ENCODE peak calls at places on chromosomes 1 and 21, in seven cellular contexts. W is stimulated activated naive B cell treated with anti-CD40 and anti-IgM and Interleukin-4, amounts not matched to agents 10 μg/mL and 1 μg/mL and 100 μg/mL, for 72 hours; B is KG1; O is activated CD8-positive, alpha-beta memory T cell treated with anti-CD3 and anti-CD28 coated beads for 24 hours; K is GM10248; Y is cerebellum; X is LoVo. P is an unnamed sample.
A peak's percentile ranks its signal among the peaks of the same experiment; 100 is the strongest.

GRCh38 chr1:155295183-155295941 is 5.9 kb downstream of the PKLR start:
- DNase-seq in W (no peak), B (no peak), O (no peak), K (no peak), Y (no peak), X (no peak), P (no peak)

GRCh38 chr1:32208891-32209309 is at the start of gene DCDC2B:
- DNase-seq in W (no peak), B (no peak), O (no peak), K (no peak), Y (peak; percentile 66), X (peak; percentile 68), P (no peak)

GRCh38 chr1:242017580-242018233 is 18.8 kb upstream of the MAP1LC3C start:
- DNase-seq in W (peak; percentile 27), B (no peak), O (no peak), K (peak; percentile 71), Y (peak; percentile 44), X (peak; percentile 17), P (peak; percentile 59)

GRCh38 chr1:156750932-156751723 is at the start of gene HDGF:
- DNase-seq in W (peak; percentile 30), B (no peak), O (peak; percentile 83), K (no peak), Y (peak; percentile 51), X (no peak), P (peak; percentile 9)

GRCh38 chr1:234125283-234125682 is 220.8 kb downstream of the SLC35F3 start:
- DNase-seq in W (no peak), B (no peak), O (no peak), K (peak; percentile 32), Y (no peak), X (peak; percentile 9), P (no peak)

GRCh38 chr1:178465011-178465410 is 31.8 kb downstream of the CLEC20A start:
- DNase-seq in W (no peak), B (no peak), O (no peak), K (no peak), Y (no peak), X (no peak), P (no peak)

GRCh38 chr1:236103646-236104218 is 38.6 kb upstream of the GPR137B start:
- DNase-seq in W (peak; percentile 21), B (peak; percentile 12), O (peak; percentile 78), K (peak; percentile 78), Y (peak; percentile 71), X (peak; percentile 53), P (peak; percentile 94)

GRCh38 chr1:206738370-206739366 is 31.9 kb upstream of the IL19 start:
- DNase-seq in W (no peak), B (no peak), O (no peak), K (no peak), Y (peak; percentile 53), X (no peak), P (no peak)

GRCh38 chr1:53982034-53982761 is 35.8 kb downstream of the LDLRAD1 start:
- DNase-seq in W (no peak), B (no peak), O (no peak), K (no peak), Y (no peak), X (no peak), P (no peak)

GRCh38 chr1:156214024-156214748 is 1.4 kb downstream of the PMF1 start:
- DNase-seq in W (no peak), B (no peak), O (no peak), K (no peak), Y (no peak), X (no peak), P (no peak)

GRCh38 chr1:29380532-29380931 is 144.2 kb downstream of the PTPRU start:
- DNase-seq in W (no peak), B (no peak), O (no peak), K (no peak), Y (no peak), X (no peak), P (no peak)

GRCh38 chr1:81597720-81598426 is 202.9 kb upstream of the ADGRL2 start:
- DNase-seq in W (no peak), B (no peak), O (no peak), K (no peak), Y (no peak), X (no peak), P (no peak)

GRCh38 chr1:226708967-226709396 is 30.1 kb downstream of the ITPKB start:
- DNase-seq in W (no peak), B (no peak), O (no peak), K (no peak), Y (peak; percentile 51), X (no peak), P (no peak)

GRCh38 chr1:79657916-79658662 is 651.6 kb upstream of the ADGRL4 start:
- DNase-seq in W (no peak), B (no peak), O (no peak), K (no peak), Y (no peak), X (no peak), P (no peak)

GRCh38 chr1:174974711-174975111 is 25.0 kb upstream of the CACYBP start:
- DNase-seq in W (no peak), B (no peak), O (no peak), K (no peak), Y (peak; percentile 78), X (no peak), P (no peak)

GRCh38 chr1:150464422-150464826 is 22.8 kb upstream of the TARS2 start:
- DNase-seq in W (peak; percentile 54), B (peak; percentile 42), O (peak; percentile 86), K (peak; percentile 83), Y (peak; percentile 62), X (peak; percentile 39), P (peak; percentile 51)

GRCh38 chr1:91026777-91027176 is 4.9 kb upstream of the ZNF644 start:
- DNase-seq in W (no peak), B (no peak), O (no peak), K (no peak), Y (no peak), X (no peak), P (no peak)

GRCh38 chr21:28436286-28436932 is 556.3 kb downstream of the LTN1 start:
- DNase-seq in W (no peak), B (no peak), O (no peak), K (no peak), Y (no peak), X (no peak), P (no peak)

GRCh38 chr1:70745199-70745598 is 302.4 kb downstream of the PTGER3 start:
- DNase-seq in W (no peak), B (no peak), O (no peak), K (no peak), Y (no peak), X (no peak), P (no peak)

P was measured in D721Med.